ENCODE peak calls at places on chromosomes 1 and 21, in five cellular contexts. G, A, P, D and V are unnamed samples. For H3K4me1, the result is how much of the 10 kb centered on the place peaks cover.

GRCh38 chr1:244654284-244655038 is 1.5 kb downstream of the DESI2 start:
- DNase-seq in A (peak), G (no peak), D (no peak), P (no peak), V (no peak)

GRCh38 chr1:161954050-161954449 is 69.6 kb downstream of the OLFML2B start:
- DNase-seq in G (no peak), A (no peak), D (no peak), P (no peak), V (no peak)

GRCh38 chr1:154959448-154959825 is 2.1 kb downstream of the PYGO2 start:
- DNase-seq in G (no peak), D (no peak), P (no peak), A (no peak), V (no peak)

GRCh38 chr1:6603424-6603850 is 768 bp upstream of the KLHL21 start:
- DNase-seq in G (peak), D (peak), A (peak), P (no peak), V (peak)

GRCh38 chr1:87598429-87598828 is 269.7 kb downstream of the LMO4 start:
- DNase-seq in A (peak), G (peak), D (peak), P (no peak), V (peak)

GRCh38 chr1:109622895-109623294 is 3.3 kb downstream of the AMPD2 start:
- DNase-seq in A (peak), G (no peak), D (no peak), P (no peak), V (no peak)

GRCh38 chr21:43976661-43977060 is 35.4 kb upstream of the TRAPPC10 start:
- DNase-seq in P (no peak), D (no peak), G (no peak), A (no peak), V (no peak)

GRCh38 chr1:224644553-224645154 is 28.5 kb downstream of the CNIH3 start:
- DNase-seq in D (peak), A (peak), G (peak), P (peak), V (peak)

GRCh38 chr1:13825033-13825432 is 125.0 kb downstream of the PRDM2 start:
- DNase-seq in A (no peak), G (no peak), P (no peak), D (no peak), V (no peak)

GRCh38 chr1:50450861-50451653 is 27.8 kb upstream of the DMRTA2 start:
- DNase-seq in P (no peak), D (no peak), A (no peak), G (no peak), V (no peak)

GRCh38 chr1:162992945-162993344 is 76.2 kb upstream of the RGS4 start:
- DNase-seq in D (no peak), P (no peak), A (no peak), G (no peak), V (no peak)

GRCh38 chr1:162993866-162994265 is 75.3 kb upstream of the RGS4 start:
- DNase-seq in D (no peak), G (no peak), A (no peak), P (no peak), V (no peak)

GRCh38 chr1:162996261-162996660 is 72.9 kb upstream of the RGS4 start:
- DNase-seq in P (no peak), D (no peak), G (no peak), A (no peak), V (no peak)

GRCh38 chr1:162994921-162995320 is 74.2 kb upstream of the RGS4 start:
- DNase-seq in D (no peak), G (no peak), P (no peak), A (no peak), V (no peak)

GRCh38 chr1:162997499-162998285 is 71.5 kb upstream of the RGS4 start:
- DNase-seq in G (no peak), A (no peak), D (no peak), P (no peak), V (no peak)
- H3K27ac ChIP-seq in G (no peak), A (no peak), D (no peak), P (no peak), V (no peak)

GRCh38 chr1:30738670-30739559 is 15.5 kb upstream of the MATN1 start:
- DNase-seq in D (no peak), A (no peak), G (no peak), P (no peak), V (no peak)
- TF ChIP-seq CREB1 in D (no peak), A (no peak), G (no peak), P (no peak), V (no peak)

GRCh38 chr1:54287176-54287650 is 87.2 kb downstream of the MRPL37 start:
- DNase-seq in A (peak), P (no peak), G (no peak), D (peak), V (no peak)

GRCh38 chr1:54289061-54289938 is 89.3 kb downstream of the MRPL37 start:
- DNase-seq in A (no peak), D (no peak), P (no peak), G (no peak), V (no peak)

GRCh38 chr1:54289939-54290233 is 89.9 kb downstream of the MRPL37 start:
- DNase-seq in A (no peak), P (no peak), D (no peak), G (no peak), V (no peak)

GRCh38 chr1:54285815-54286214 is 85.8 kb downstream of the MRPL37 start:
- DNase-seq in P (no peak), A (peak), D (no peak), G (no peak), V (no peak)

DNA sequence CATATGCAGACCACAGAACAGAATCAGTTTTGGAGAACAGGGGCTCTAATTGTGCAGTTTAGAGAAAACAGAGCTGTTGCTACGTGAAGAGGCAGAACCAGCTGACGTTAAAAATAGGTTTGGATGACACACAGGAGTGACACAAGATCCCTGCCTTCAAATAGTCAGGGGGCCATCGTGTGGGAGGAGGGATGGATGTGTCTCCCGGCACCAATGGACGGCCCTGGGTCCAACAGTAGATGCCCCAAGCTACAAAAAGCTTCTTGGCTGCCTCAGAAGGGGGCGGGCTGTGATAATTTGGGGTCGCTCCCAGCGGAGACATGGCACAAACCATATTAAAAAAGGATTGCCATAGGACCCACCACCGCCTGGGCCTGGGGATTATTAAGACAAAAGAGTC is 87.9 kb downstream of the MRPL37 start:
- DNase-seq in P (no peak), D (no peak), A (peak), G (no peak), V (no peak)
- H3K4me1 ChIP-seq in P (under half), D (under half), A (half or more), G (under half), V (half or more)

DNA sequence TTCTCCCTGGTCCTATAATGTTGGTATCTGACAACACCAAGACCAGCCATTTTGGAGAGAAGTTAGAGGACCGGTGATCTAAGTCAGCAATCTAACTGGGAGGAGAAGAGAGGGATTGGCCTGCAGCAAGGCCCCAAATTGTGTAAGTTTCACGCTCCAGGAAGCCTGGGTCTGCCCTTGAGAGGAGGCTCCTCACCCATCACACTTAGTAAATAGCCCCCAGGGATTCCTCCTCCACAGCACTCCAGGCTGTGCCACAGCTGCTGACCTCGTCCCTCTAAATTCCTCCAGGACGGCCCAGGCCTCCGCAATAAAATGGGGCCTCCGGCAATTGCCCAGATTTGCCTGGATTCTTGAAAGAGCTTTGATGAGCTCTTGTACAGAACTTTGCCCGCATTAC is 90.3 kb downstream of the LAMC2 start:
- DNase-seq in G (no peak), P (no peak), A (no peak), D (no peak), V (no peak)
- H3K27ac ChIP-seq in G (no peak), P (no peak), A (no peak), D (no peak), V (no peak)

GRCh38 chr1:231423648-231424047 is 1.6 kb upstream of the EGLN1 start:
- DNase-seq in A (no peak), G (peak), D (no peak), P (no peak), V (no peak)

GRCh38 chr1:231420959-231421615 is 1.0 kb downstream of the EGLN1 start:
- DNase-seq in G (no peak), P (no peak), D (peak), A (peak), V (peak)

GRCh38 chr1:231422798-231423309 is 767 bp upstream of the EGLN1 start:
- DNase-seq in P (no peak), G (no peak), A (no peak), D (no peak), V (no peak)

GRCh38 chr1:231421616-231421970 is 494 bp downstream of the EGLN1 start:
- DNase-seq in P (no peak), A (no peak), D (peak), G (no peak), V (no peak)

DNA sequence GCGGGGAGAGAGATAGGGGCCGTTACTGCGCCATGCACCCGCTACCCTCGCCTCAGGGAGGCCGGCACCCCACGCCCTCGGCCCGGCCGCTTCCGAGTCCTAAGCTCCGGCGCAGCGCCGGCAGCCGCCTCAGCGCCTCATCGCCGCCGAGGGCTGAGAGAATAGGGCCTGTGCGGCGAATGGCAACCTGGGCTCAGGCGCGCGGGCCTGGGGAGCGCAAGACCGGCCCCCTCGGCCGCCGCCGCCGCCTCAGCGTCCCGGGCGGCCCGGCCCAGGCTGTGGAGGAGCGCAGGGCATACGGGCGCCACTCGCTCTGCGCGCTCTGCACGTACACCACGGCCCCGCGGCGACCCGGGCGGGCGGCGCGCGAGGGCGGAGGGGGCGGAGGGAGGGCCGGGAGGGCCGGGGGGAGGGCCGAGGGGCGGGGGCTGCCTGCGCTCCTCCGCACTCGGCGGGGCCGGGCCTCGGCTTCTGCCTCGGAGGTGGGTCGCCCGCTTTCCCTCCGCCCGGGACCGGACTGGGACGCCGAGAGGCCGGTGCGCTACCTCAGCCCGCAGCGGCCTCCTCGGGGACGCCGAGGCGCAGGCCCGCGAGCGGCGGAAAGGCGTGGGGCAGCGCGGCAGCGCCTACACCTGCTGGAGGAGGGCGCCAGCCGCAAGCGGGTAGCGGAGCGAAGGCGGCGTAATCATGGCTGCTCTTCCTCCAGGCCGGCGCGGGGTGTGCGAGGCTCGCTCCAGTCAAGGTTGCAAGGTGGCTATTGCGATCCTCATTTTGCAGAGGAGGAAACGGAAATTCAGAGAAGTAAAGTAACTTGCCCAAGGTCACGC is at the start of gene EGLN1:
- DNase-seq in P (peak), G (peak), A (peak), D (peak), V (peak)
- TF ChIP-seq CREB1 in P (no peak), G (no peak), A (peak), D (no peak), V (no peak)